ENCODE peak calls at places on chromosomes 11 and 22, in seven cellular contexts. H is fibroblast of lung; M is CD4-positive, alpha-beta T cell; R is H9; B is caudate nucleus; U is MM.1S; Q is CD4-positive, alpha-beta memory T cell. J is an unnamed sample.

GRCh38 chr11:74926304-74927030 is 22.4 kb downstream of the XRRA1 start:
- DNase-seq in H (peak), M (no peak), R (no peak), B (no peak), U (no peak), Q (no peak), J (no peak)

GRCh38 chr22:44577391-44578114 is 79.5 kb upstream of the RTL6 start:
- DNase-seq in H (no peak), M (no peak), R (peak), B (no peak), U (no peak), Q (no peak), J (no peak)

GRCh38 chr11:87430821-87431220 is 393.1 kb downstream of the TMEM135 start:
- DNase-seq in H (no peak), M (no peak), R (no peak), B (no peak), U (no peak), Q (no peak), J (no peak)

GRCh38 chr11:96188625-96189006 is 154.4 kb downstream of the MAML2 start:
- DNase-seq in H (peak), M (no peak), R (no peak), B (no peak), U (peak), Q (no peak), J (no peak)

GRCh38 chr22:22941831-22942510 is 54.4 kb downstream of the IGLL5 start:
- DNase-seq in H (no peak), M (no peak), R (peak), B (no peak), U (no peak), Q (no peak), J (no peak)

GRCh38 chr11:32497951-32498350 is 62.6 kb upstream of the WT1 start:
- DNase-seq in H (no peak), M (no peak), R (no peak), B (no peak), U (no peak), Q (no peak), J (no peak)

GRCh38 chr11:130635937-130636336 is 187.5 kb downstream of the ADAMTS15 start:
- DNase-seq in H (no peak), M (no peak), R (no peak), B (no peak), U (no peak), Q (no peak), J (no peak)

GRCh38 chr11:3225826-3226750 is 6.1 kb downstream of the MRGPRE start:
- DNase-seq in H (no peak), M (no peak), R (no peak), B (no peak), U (no peak), Q (no peak), J (no peak)

GRCh38 chr11:73661035-73661628 is 14.8 kb downstream of the PLEKHB1 start:
- DNase-seq in H (peak), M (peak), R (peak), B (peak), U (peak), Q (peak), J (peak)

GRCh38 chr22:44807915-44808690 is 55.7 kb downstream of the ARHGAP8 start:
- DNase-seq in H (peak), M (no peak), R (peak), B (no peak), U (no peak), Q (no peak), J (no peak)

GRCh38 chr11:35525501-35526175 is at the start of gene PAMR1:
- DNase-seq in H (peak), M (no peak), R (peak), B (no peak), U (peak), Q (no peak), J (no peak)

GRCh38 chr22:39300198-39300830 is 19.1 kb downstream of the RPL3 start:
- DNase-seq in H (no peak), M (no peak), R (no peak), B (peak), U (no peak), Q (no peak), J (no peak)

GRCh38 chr11:19929655-19930054 is 217.0 kb downstream of the NAV2 start:
- DNase-seq in H (peak), M (no peak), R (no peak), B (no peak), U (no peak), Q (no peak), J (no peak)

GRCh38 chr22:44701824-44702478 is at the start of gene PRR5:
- DNase-seq in H (peak), M (peak), R (peak), B (peak), U (no peak), Q (peak), J (no peak)

GRCh38 chr11:111542606-111543275 is 2.2 kb downstream of the LAYN start:
- DNase-seq in H (no peak), M (no peak), R (no peak), B (no peak), U (no peak), Q (no peak), J (no peak)
- H3K27ac ChIP-seq in H (no peak), M (no peak), R (no peak), B (no peak), U (no peak), Q (no peak), J (peak)

GRCh38 chr22:19962909-19963806 is 21.5 kb upstream of the TXNRD2 start:
- DNase-seq in H (peak), M (no peak), R (peak), B (no peak), U (no peak), Q (no peak), J (no peak)

GRCh38 chr22:19962246-19962908 is 20.8 kb upstream of the TXNRD2 start:
- DNase-seq in H (peak), M (peak), R (peak), B (peak), U (peak), Q (peak), J (no peak)

GRCh38 chr22:19964701-19965386 is 23.2 kb upstream of the TXNRD2 start:
- DNase-seq in H (no peak), M (no peak), R (no peak), B (no peak), U (no peak), Q (no peak), J (no peak)

GRCh38 chr22:19965771-19966709 is 24.4 kb upstream of the TXNRD2 start:
- DNase-seq in H (no peak), M (no peak), R (peak), B (no peak), U (no peak), Q (no peak), J (no peak)

GRCh38 chr22:19963863-19964642 is 22.4 kb upstream of the TXNRD2 start:
- DNase-seq in H (no peak), M (no peak), R (no peak), B (no peak), U (no peak), Q (no peak), J (no peak)
- H3K27ac ChIP-seq in H (no peak), M (no peak), R (no peak), B (no peak), U (no peak), Q (no peak), J (no peak)

GRCh38 chr11:68835749-68836148 is 6.0 kb downstream of the CPT1A start:
- DNase-seq in H (no peak), M (no peak), R (no peak), B (no peak), U (no peak), Q (no peak), J (no peak)
- H3K27ac ChIP-seq in H (no peak), M (no peak), R (no peak), B (no peak), U (no peak), Q (no peak), J (peak)

GRCh38 chr22:41057076-41057475 is 35.3 kb upstream of the EP300 start:
- DNase-seq in H (no peak), M (no peak), R (no peak), B (no peak), U (no peak), Q (no peak), J (no peak)
- H3K27ac ChIP-seq in H (no peak), M (no peak), R (no peak), B (no peak), U (no peak), Q (no peak), J (no peak)

GRCh38 chr22:37999640-38000272 is 15.4 kb upstream of the SOX10 start:
- DNase-seq in H (peak), M (no peak), R (no peak), B (no peak), U (no peak), Q (no peak), J (peak)
- H3K27ac ChIP-seq in H (no peak), M (no peak), R (no peak), B (peak), U (no peak), Q (no peak), J (no peak)

GRCh38 chr11:115939726-115940421 is 435.7 kb upstream of the CADM1 start:
- DNase-seq in H (no peak), M (no peak), R (no peak), B (no peak), U (peak), Q (no peak), J (no peak)

GRCh38 chr11:115941044-115941443 is 436.8 kb upstream of the CADM1 start:
- DNase-seq in H (no peak), M (no peak), R (no peak), B (no peak), U (no peak), Q (no peak), J (no peak)

GRCh38 chr11:115939104-115939503 is 434.9 kb upstream of the CADM1 start:
- DNase-seq in H (peak), M (no peak), R (no peak), B (no peak), U (no peak), Q (no peak), J (no peak)

GRCh38 chr11:115942043-115942442 is 437.8 kb upstream of the CADM1 start:
- DNase-seq in H (no peak), M (no peak), R (no peak), B (no peak), U (no peak), Q (no peak), J (no peak)

GRCh38 chr11:115941481-115941993 is 437.3 kb upstream of the CADM1 start:
- DNase-seq in H (peak), M (no peak), R (no peak), B (no peak), U (no peak), Q (no peak), J (peak)
- H3K27ac ChIP-seq in H (peak), M (no peak), R (no peak), B (no peak), U (no peak), Q (no peak), J (no peak)

DNA sequence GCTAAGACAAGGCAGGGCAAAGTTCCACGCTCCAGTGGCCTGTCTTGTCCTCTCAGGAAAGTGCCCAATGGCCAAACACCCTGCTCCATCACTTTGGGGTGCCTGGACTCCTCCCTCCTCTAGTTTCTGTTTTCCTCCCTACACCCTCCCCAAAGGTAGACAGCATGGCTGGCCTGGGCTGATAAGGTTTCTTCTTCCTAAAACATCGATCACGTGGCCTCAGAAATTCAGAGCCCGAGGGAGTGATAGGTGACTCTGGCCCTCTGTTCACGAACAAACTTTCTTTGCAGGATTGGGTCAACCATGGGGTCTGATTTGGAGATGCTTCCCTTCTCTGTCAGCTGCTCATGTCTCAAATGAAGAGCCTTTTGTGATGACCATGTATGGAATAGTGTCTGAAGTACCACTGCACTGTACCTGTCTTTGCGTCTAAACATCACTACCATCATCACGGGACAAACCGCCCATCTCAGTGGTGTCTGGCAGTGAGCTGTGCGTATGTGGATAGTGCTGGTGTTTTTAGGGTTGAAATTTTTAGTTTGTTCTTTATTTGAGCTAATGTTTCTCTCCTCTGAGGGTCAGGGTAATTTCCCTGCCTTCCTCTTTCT is 6.1 kb downstream of the MICAL2 start:
- DNase-seq in H (no peak), M (no peak), R (no peak), B (no peak), U (no peak), Q (no peak), J (no peak)
- H3K27ac ChIP-seq in H (no peak), M (no peak), R (no peak), B (no peak), U (no peak), Q (no peak), J (peak)